ENCODE peak calls at places on chromosomes 6 and 20, in eight cellular contexts. One of them, this sample, is unnamed.

GRCh38 chr6:156991971-156992370 is 214.8 kb downstream of the ARID1B start:
- DNase-seq in stomach: no peak
- DNase-seq in A549: no peak
- DNase-seq in transverse colon: no peak
- DNase-seq in uterus: no peak
- DNase-seq in heart left ventricle: no peak
- DNase-seq in adrenal gland: no peak
- DNase-seq in IMR-90: peak; percentile 71
- DNase-seq in this sample: no peak

GRCh38 chr20:39706089-39706721 is 744.1 kb downstream of the DHX35 start:
- DNase-seq in IMR-90: no peak
- DNase-seq in transverse colon: no peak
- DNase-seq in adrenal gland: no peak
- DNase-seq in stomach: no peak
- DNase-seq in heart left ventricle: peak; percentile 55
- DNase-seq in A549: no peak
- DNase-seq in uterus: peak; percentile 24
- DNase-seq in this sample: peak; percentile 75

GRCh38 chr6:50714487-50715379 is 1.4 kb downstream of the TFAP2D start:
- DNase-seq in IMR-90: no peak
- DNase-seq in adrenal gland: no peak
- DNase-seq in uterus: no peak
- DNase-seq in A549: no peak
- DNase-seq in stomach: no peak
- DNase-seq in transverse colon: no peak
- DNase-seq in heart left ventricle: no peak
- DNase-seq in this sample: no peak

GRCh38 chr20:41411458-41411857 is 44.8 kb upstream of the EMILIN3 start:
- DNase-seq in uterus: no peak
- DNase-seq in adrenal gland: no peak
- DNase-seq in transverse colon: no peak
- DNase-seq in A549: no peak
- DNase-seq in IMR-90: peak; percentile 28
- DNase-seq in heart left ventricle: no peak
- DNase-seq in stomach: no peak
- DNase-seq in this sample: peak; percentile 48

GRCh38 chr20:57266251-57267157 is at the start of gene BMP7:
- DNase-seq in transverse colon: no peak
- DNase-seq in A549: no peak
- DNase-seq in uterus: no peak
- DNase-seq in adrenal gland: no peak
- DNase-seq in IMR-90: no peak
- DNase-seq in heart left ventricle: no peak
- DNase-seq in stomach: no peak
- DNase-seq in this sample: no peak

GRCh38 chr6:132161283-132161682 is 210.1 kb upstream of the CCN2 start:
- DNase-seq in uterus: no peak
- DNase-seq in stomach: no peak
- DNase-seq in heart left ventricle: no peak
- DNase-seq in transverse colon: no peak
- DNase-seq in A549: peak; percentile 1
- DNase-seq in adrenal gland: no peak
- DNase-seq in IMR-90: peak; percentile 80
- DNase-seq in this sample: peak; percentile 70

GRCh38 chr6:115969207-115969929 is 91.3 kb downstream of the FRK start:
- DNase-seq in adrenal gland: no peak
- DNase-seq in uterus: no peak
- DNase-seq in transverse colon: no peak
- DNase-seq in A549: no peak
- DNase-seq in heart left ventricle: peak; percentile 30
- DNase-seq in IMR-90: no peak
- DNase-seq in stomach: no peak
- DNase-seq in this sample: no peak

GRCh38 chr20:64010711-64011237 is 25.2 kb upstream of the C20orf204 start:
- DNase-seq in A549: no peak
- DNase-seq in transverse colon: no peak
- DNase-seq in stomach: no peak
- DNase-seq in uterus: no peak
- DNase-seq in heart left ventricle: no peak
- DNase-seq in adrenal gland: no peak
- DNase-seq in IMR-90: peak; percentile 48
- DNase-seq in this sample: no peak

GRCh38 chr20:6566821-6567220 is 200.7 kb upstream of the BMP2 start:
- DNase-seq in stomach: no peak
- DNase-seq in uterus: no peak
- DNase-seq in adrenal gland: no peak
- DNase-seq in A549: no peak
- DNase-seq in heart left ventricle: no peak
- DNase-seq in IMR-90: peak; percentile 96
- DNase-seq in transverse colon: no peak
- DNase-seq in this sample: no peak

GRCh38 chr6:13709698-13710551 is 1.7 kb downstream of the RANBP9 start:
- DNase-seq in adrenal gland: no peak
- DNase-seq in uterus: no peak
- DNase-seq in IMR-90: peak; percentile 79
- DNase-seq in heart left ventricle: no peak
- DNase-seq in A549: no peak
- DNase-seq in transverse colon: no peak
- DNase-seq in stomach: no peak
- DNase-seq in this sample: peak; percentile 72

GRCh38 chr6:28165566-28165965 is 23.9 kb downstream of the ZKSCAN8 start:
- DNase-seq in A549: no peak
- DNase-seq in IMR-90: no peak
- DNase-seq in transverse colon: no peak
- DNase-seq in heart left ventricle: no peak
- DNase-seq in stomach: no peak
- DNase-seq in adrenal gland: no peak
- DNase-seq in uterus: no peak
- DNase-seq in this sample: no peak

GRCh38 chr20:48831702-48832422 is 4.1 kb upstream of the PREX1 start:
- DNase-seq in A549: peak; percentile 73
- DNase-seq in IMR-90: peak; percentile 39
- DNase-seq in heart left ventricle: peak; percentile 81
- DNase-seq in transverse colon: peak; percentile 22
- DNase-seq in adrenal gland: peak; percentile 92
- DNase-seq in uterus: peak; percentile 29
- DNase-seq in stomach: peak; percentile 68
- DNase-seq in this sample: peak; percentile 69

GRCh38 chr6:150072201-150072600 is 3.3 kb upstream of the ULBP3 start:
- DNase-seq in heart left ventricle: peak; percentile 42
- DNase-seq in uterus: no peak
- DNase-seq in A549: peak; percentile 87
- DNase-seq in IMR-90: peak; percentile 16
- DNase-seq in stomach: peak; percentile 92
- DNase-seq in transverse colon: peak; percentile 94
- DNase-seq in adrenal gland: peak; percentile 96
- DNase-seq in this sample: no peak

DNA sequence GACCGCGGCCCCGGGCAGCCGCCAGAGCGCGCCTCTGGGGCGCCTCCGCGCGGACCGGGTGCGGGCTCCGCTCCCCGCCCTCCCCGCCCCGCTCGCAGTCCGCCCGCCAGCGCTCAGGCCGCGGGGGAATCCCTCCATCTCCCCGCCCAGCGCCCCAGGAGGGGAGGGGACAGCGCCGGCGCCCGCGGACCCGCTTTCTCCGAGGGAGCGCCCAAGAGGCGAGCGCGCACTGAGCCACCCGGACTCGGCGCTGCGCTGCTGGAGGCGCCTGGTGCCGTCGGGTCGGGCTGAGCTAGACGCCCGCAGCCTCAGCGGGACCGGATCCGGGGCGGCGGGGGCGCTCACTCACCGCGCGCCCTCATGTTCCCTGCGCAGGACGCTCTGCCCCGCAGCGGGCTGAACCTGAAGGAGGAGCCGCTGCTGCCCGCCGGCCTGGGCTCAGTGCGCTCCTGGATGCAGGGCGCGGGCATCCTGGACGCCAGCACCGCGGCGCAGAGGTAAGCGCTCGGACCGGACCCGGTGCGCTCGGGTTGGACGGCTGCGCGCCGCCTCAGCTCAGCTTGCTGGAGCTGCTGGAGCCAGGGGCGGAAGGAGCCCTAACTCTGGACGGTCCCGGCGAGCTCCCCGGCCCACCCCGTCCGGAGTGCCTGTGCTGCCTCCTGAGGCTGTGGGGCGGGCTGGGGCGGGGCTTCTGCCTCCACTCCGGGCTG is 861 bp downstream of the EBF4 start:
- DNase-seq in uterus: peak; percentile 51
- DNase-seq in adrenal gland: peak; percentile 19
- DNase-seq in A549: peak; percentile 44
- DNase-seq in heart left ventricle: peak; percentile 47
- DNase-seq in stomach: peak; percentile 38
- DNase-seq in IMR-90: no peak
- DNase-seq in transverse colon: peak; percentile 36
- DNase-seq in this sample: peak; percentile 5
- H3K4me3 ChIP-seq in uterus: peak overlapping the region; percentile 53
- H3K4me3 ChIP-seq in adrenal gland: peak overlapping the region; percentile 54
- H3K4me3 ChIP-seq in A549: peak overlapping the region; percentile 88
- H3K4me3 ChIP-seq in heart left ventricle: peak overlapping the region; percentile 50
- H3K4me3 ChIP-seq in stomach: peak overlapping the region; percentile 53
- H3K4me3 ChIP-seq in IMR-90: peak overlapping the region; percentile 37
- H3K4me3 ChIP-seq in transverse colon: peak overlapping the region; percentile 41
- H3K4me3 ChIP-seq in this sample: peak overlapping the region; percentile 39

GRCh38 chr6:22732186-22732970 is 163.0 kb downstream of the HDGFL1 start:
- DNase-seq in heart left ventricle: no peak
- DNase-seq in stomach: no peak
- DNase-seq in uterus: no peak
- DNase-seq in transverse colon: no peak
- DNase-seq in IMR-90: peak; percentile 60
- DNase-seq in A549: no peak
- DNase-seq in adrenal gland: no peak
- DNase-seq in this sample: no peak

DNA sequence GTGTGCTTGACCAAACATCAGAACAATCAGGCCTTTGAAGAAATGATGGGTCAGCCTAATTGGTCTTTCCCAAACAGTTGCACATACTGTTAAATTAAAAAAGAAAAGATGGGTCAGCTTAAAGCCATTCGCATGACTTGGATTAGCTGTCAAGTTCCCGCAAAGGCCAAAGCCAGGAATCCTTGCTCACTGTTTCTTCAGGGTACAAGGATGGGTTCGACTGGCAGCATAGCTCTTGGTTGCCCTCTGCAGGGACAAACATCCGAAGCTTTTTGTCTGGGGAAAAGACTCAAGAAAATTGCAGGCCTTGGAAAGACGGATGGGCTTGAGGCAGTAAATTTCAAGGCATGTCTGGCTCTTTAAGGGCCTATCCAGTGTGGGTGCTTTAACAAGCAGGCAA is 168.0 kb downstream of the HDGFL1 start:
- DNase-seq in A549: no peak
- DNase-seq in heart left ventricle: peak; percentile 28
- DNase-seq in adrenal gland: peak; percentile 16
- DNase-seq in IMR-90: peak; percentile 53
- DNase-seq in stomach: no peak
- DNase-seq in uterus: peak; percentile 67
- DNase-seq in transverse colon: peak; percentile 13
- DNase-seq in this sample: peak; percentile 52
- TF ChIP-seq CTCF in A549: peak; percentile 15
- TF ChIP-seq CTCF in heart left ventricle: peak; percentile 48
- TF ChIP-seq CTCF in adrenal gland: peak; percentile 22
- TF ChIP-seq CTCF in IMR-90: peak; percentile 49
- TF ChIP-seq CTCF in stomach: no peak
- TF ChIP-seq CTCF in uterus: peak; percentile 38
- TF ChIP-seq CTCF in transverse colon: peak; percentile 31
- TF ChIP-seq CTCF in this sample: peak; percentile 43

GRCh38 chr6:43800746-43801488 is 30.9 kb downstream of the VEGFA start:
- DNase-seq in stomach: no peak
- DNase-seq in uterus: no peak
- DNase-seq in adrenal gland: no peak
- DNase-seq in A549: no peak
- DNase-seq in IMR-90: no peak
- DNase-seq in transverse colon: no peak
- DNase-seq in heart left ventricle: peak; percentile 59
- DNase-seq in this sample: no peak

GRCh38 chr6:43799671-43800623 is 29.9 kb downstream of the VEGFA start:
- DNase-seq in adrenal gland: peak; percentile 59
- DNase-seq in A549: no peak
- DNase-seq in stomach: no peak
- DNase-seq in transverse colon: no peak
- DNase-seq in IMR-90: no peak
- DNase-seq in heart left ventricle: no peak
- DNase-seq in uterus: no peak
- DNase-seq in this sample: no peak

GRCh38 chr6:43797919-43798318 is 27.9 kb downstream of the VEGFA start:
- DNase-seq in A549: no peak
- DNase-seq in heart left ventricle: no peak
- DNase-seq in transverse colon: no peak
- DNase-seq in stomach: no peak
- DNase-seq in adrenal gland: no peak
- DNase-seq in IMR-90: no peak
- DNase-seq in uterus: no peak
- DNase-seq in this sample: no peak

GRCh38 chr6:43796910-43797890 is 27.2 kb downstream of the VEGFA start:
- DNase-seq in IMR-90: no peak
- DNase-seq in heart left ventricle: no peak
- DNase-seq in stomach: no peak
- DNase-seq in uterus: no peak
- DNase-seq in adrenal gland: no peak
- DNase-seq in A549: no peak
- DNase-seq in transverse colon: no peak
- DNase-seq in this sample: no peak

GRCh38 chr6:43798688-43799444 is 28.9 kb downstream of the VEGFA start:
- DNase-seq in adrenal gland: peak; percentile 98
- DNase-seq in heart left ventricle: peak; percentile 87
- DNase-seq in transverse colon: peak; percentile 90
- DNase-seq in IMR-90: peak; percentile 85
- DNase-seq in uterus: peak; percentile 59
- DNase-seq in A549: peak; percentile 50
- DNase-seq in stomach: peak; percentile 92
- DNase-seq in this sample: peak; percentile 26
- TF ChIP-seq POLR2A in adrenal gland: no peak
- TF ChIP-seq POLR2A in heart left ventricle: peak; percentile 45
- TF ChIP-seq POLR2A in transverse colon: peak; percentile 77
- TF ChIP-seq POLR2A in IMR-90: no peak
- TF ChIP-seq POLR2A in uterus: no peak
- TF ChIP-seq POLR2A in A549: no peak
- TF ChIP-seq POLR2A in stomach: no peak
- TF ChIP-seq POLR2A in this sample: no peak

DNA sequence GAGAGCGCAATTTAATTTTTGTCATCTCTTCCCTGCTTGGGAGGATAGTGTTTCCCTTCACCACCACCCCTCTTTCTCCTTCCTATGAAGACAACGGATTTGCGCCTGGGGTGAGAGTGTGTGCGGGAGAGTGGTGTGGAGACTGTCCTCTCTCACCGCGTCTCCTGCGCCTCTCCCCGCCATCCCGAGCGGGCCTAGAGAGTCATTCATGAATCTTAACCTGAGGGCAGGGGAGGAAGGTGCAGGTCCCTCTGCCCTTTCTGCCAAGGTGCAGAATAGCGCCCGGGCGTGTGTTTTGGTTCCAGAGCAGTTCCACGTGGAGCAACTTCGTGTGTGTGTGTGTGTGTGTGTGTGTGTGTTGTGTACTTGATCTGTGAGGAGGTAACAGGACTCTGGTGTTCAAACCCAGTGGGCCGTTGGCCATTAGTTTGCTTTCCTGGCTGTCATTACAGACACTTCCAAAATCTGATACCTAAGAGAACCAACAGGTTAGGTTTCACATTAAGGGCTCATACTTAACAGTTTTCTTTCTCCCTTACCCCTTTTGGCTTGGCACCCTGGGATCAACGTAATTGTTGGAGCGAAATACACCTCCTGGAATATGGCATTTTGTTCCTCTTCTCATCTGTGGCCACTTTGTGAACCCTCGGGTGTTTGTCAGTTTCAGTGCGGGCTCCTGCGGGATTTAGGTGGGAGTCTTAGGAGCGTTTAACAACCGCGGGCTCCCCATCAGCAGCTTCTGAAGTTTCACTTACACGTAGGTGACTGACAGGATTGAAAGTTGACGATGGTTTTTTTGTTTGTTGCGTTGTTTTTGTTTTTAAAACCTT is 1.8 kb downstream of the EYA4 start:
- DNase-seq in uterus: no peak
- DNase-seq in adrenal gland: no peak
- DNase-seq in stomach: no peak
- DNase-seq in heart left ventricle: peak; percentile 40
- DNase-seq in transverse colon: no peak
- DNase-seq in IMR-90: peak; percentile 26
- DNase-seq in A549: no peak
- DNase-seq in this sample: peak; percentile 7
- H3K4me3 ChIP-seq in uterus: no peak overlapping the region
- H3K4me3 ChIP-seq in adrenal gland: peak overlapping the region; percentile 18
- H3K4me3 ChIP-seq in stomach: peak overlapping the region; percentile 58
- H3K4me3 ChIP-seq in heart left ventricle: peak overlapping the region; percentile 38
- H3K4me3 ChIP-seq in transverse colon: no peak overlapping the region
- H3K4me3 ChIP-seq in IMR-90: peak overlapping the region; percentile 77
- H3K4me3 ChIP-seq in A549: peak overlapping the region; percentile 69
- H3K4me3 ChIP-seq in this sample: peak overlapping the region; percentile 30